ENCODE peak calls at places on chromosomes 5 and 9, in seven cellular contexts. One of them, this sample, is unnamed.

GRCh38 chr9:124348831-124349230 is 66.4 kb downstream of the PSMB7 start:
- DNase-seq in uterus: no peak
- DNase-seq in brain microvascular endothelial cell: no peak
- DNase-seq in PC-3: no peak
- DNase-seq in cardiac fibroblast: no peak
- DNase-seq in AG09309: no peak
- DNase-seq in choroid plexus epithelial cell: no peak
- DNase-seq in this sample: no peak

GRCh38 chr9:136923881-136924280 is 20.7 kb downstream of the FBXW5 start:
- DNase-seq in uterus: no peak
- DNase-seq in brain microvascular endothelial cell: no peak
- DNase-seq in PC-3: no peak
- DNase-seq in cardiac fibroblast: no peak
- DNase-seq in AG09309: no peak
- DNase-seq in choroid plexus epithelial cell: no peak
- DNase-seq in this sample: no peak

GRCh38 chr9:127558581-127559246 is 53.4 kb upstream of the STXBP1 start:
- DNase-seq in uterus: no peak
- DNase-seq in brain microvascular endothelial cell: no peak
- DNase-seq in PC-3: no peak
- DNase-seq in cardiac fibroblast: no peak
- DNase-seq in AG09309: no peak
- DNase-seq in choroid plexus epithelial cell: no peak
- DNase-seq in this sample: no peak

GRCh38 chr5:16418471-16418922 is 47.1 kb downstream of the ZNF622 start:
- DNase-seq in uterus: no peak
- DNase-seq in brain microvascular endothelial cell: no peak
- DNase-seq in PC-3: no peak
- DNase-seq in cardiac fibroblast: no peak
- DNase-seq in AG09309: no peak
- DNase-seq in choroid plexus epithelial cell: no peak
- DNase-seq in this sample: no peak

GRCh38 chr5:56060276-56061110 is 65.7 kb upstream of the IL6ST start:
- DNase-seq in uterus: no peak
- DNase-seq in brain microvascular endothelial cell: no peak
- DNase-seq in PC-3: no peak
- DNase-seq in cardiac fibroblast: peak
- DNase-seq in AG09309: no peak
- DNase-seq in choroid plexus epithelial cell: no peak
- DNase-seq in this sample: no peak

GRCh38 chr5:179475211-179475840 is 75.0 kb upstream of the RUFY1 start:
- DNase-seq in uterus: no peak
- DNase-seq in brain microvascular endothelial cell: peak
- DNase-seq in PC-3: no peak
- DNase-seq in cardiac fibroblast: peak
- DNase-seq in AG09309: no peak
- DNase-seq in choroid plexus epithelial cell: no peak
- DNase-seq in this sample: no peak

GRCh38 chr9:94445846-94446245 is 109.0 kb upstream of the PCAT7 start:
- DNase-seq in uterus: no peak
- DNase-seq in brain microvascular endothelial cell: no peak
- DNase-seq in PC-3: no peak
- DNase-seq in cardiac fibroblast: no peak
- DNase-seq in AG09309: no peak
- DNase-seq in choroid plexus epithelial cell: no peak
- DNase-seq in this sample: no peak

GRCh38 chr5:149201121-149201637 is 59.9 kb downstream of the ABLIM3 start:
- DNase-seq in uterus: no peak
- DNase-seq in brain microvascular endothelial cell: no peak
- DNase-seq in PC-3: no peak
- DNase-seq in cardiac fibroblast: no peak
- DNase-seq in AG09309: no peak
- DNase-seq in choroid plexus epithelial cell: no peak
- DNase-seq in this sample: no peak

GRCh38 chr5:139232161-139232724 is 34.1 kb upstream of the SIL1 start:
- DNase-seq in uterus: no peak
- DNase-seq in brain microvascular endothelial cell: no peak
- DNase-seq in PC-3: no peak
- DNase-seq in cardiac fibroblast: no peak
- DNase-seq in AG09309: no peak
- DNase-seq in choroid plexus epithelial cell: no peak
- DNase-seq in this sample: no peak

GRCh38 chr5:160021818-160022446 is 13.0 kb downstream of the TTC1 start:
- DNase-seq in uterus: peak
- DNase-seq in brain microvascular endothelial cell: peak
- DNase-seq in PC-3: peak
- DNase-seq in cardiac fibroblast: peak
- DNase-seq in AG09309: peak
- DNase-seq in choroid plexus epithelial cell: peak
- DNase-seq in this sample: no peak

GRCh38 chr5:1481999-1482381 is 36.8 kb upstream of the SLC6A3 start:
- DNase-seq in uterus: no peak
- DNase-seq in brain microvascular endothelial cell: no peak
- DNase-seq in PC-3: no peak
- DNase-seq in cardiac fibroblast: no peak
- DNase-seq in AG09309: no peak
- DNase-seq in choroid plexus epithelial cell: no peak
- DNase-seq in this sample: no peak

GRCh38 chr5:1485320-1486118 is 38.2 kb downstream of the LPCAT1 start:
- DNase-seq in uterus: no peak
- DNase-seq in brain microvascular endothelial cell: no peak
- DNase-seq in PC-3: no peak
- DNase-seq in cardiac fibroblast: no peak
- DNase-seq in AG09309: no peak
- DNase-seq in choroid plexus epithelial cell: no peak
- DNase-seq in this sample: no peak

GRCh38 chr5:1483064-1483463 is 37.8 kb upstream of the SLC6A3 start:
- DNase-seq in uterus: no peak
- DNase-seq in brain microvascular endothelial cell: no peak
- DNase-seq in PC-3: no peak
- DNase-seq in cardiac fibroblast: no peak
- DNase-seq in AG09309: no peak
- DNase-seq in choroid plexus epithelial cell: no peak
- DNase-seq in this sample: no peak

GRCh38 chr5:1484416-1485319 is 39.1 kb downstream of the LPCAT1 start:
- DNase-seq in uterus: no peak
- DNase-seq in brain microvascular endothelial cell: no peak
- DNase-seq in PC-3: no peak
- DNase-seq in cardiac fibroblast: no peak
- DNase-seq in AG09309: no peak
- DNase-seq in choroid plexus epithelial cell: no peak
- DNase-seq in this sample: no peak

GRCh38 chr5:1483856-1484255 is 38.6 kb upstream of the SLC6A3 start:
- DNase-seq in uterus: no peak
- DNase-seq in brain microvascular endothelial cell: no peak
- DNase-seq in PC-3: no peak
- DNase-seq in cardiac fibroblast: no peak
- DNase-seq in AG09309: no peak
- DNase-seq in choroid plexus epithelial cell: no peak
- DNase-seq in this sample: no peak
- H3K4me3 ChIP-seq in uterus: no peak
- H3K4me3 ChIP-seq in brain microvascular endothelial cell: no peak
- H3K4me3 ChIP-seq in PC-3: no peak
- H3K4me3 ChIP-seq in cardiac fibroblast: no peak
- H3K4me3 ChIP-seq in AG09309: no peak
- H3K4me3 ChIP-seq in choroid plexus epithelial cell: no peak
- H3K4me3 ChIP-seq in this sample: no peak

DNA sequence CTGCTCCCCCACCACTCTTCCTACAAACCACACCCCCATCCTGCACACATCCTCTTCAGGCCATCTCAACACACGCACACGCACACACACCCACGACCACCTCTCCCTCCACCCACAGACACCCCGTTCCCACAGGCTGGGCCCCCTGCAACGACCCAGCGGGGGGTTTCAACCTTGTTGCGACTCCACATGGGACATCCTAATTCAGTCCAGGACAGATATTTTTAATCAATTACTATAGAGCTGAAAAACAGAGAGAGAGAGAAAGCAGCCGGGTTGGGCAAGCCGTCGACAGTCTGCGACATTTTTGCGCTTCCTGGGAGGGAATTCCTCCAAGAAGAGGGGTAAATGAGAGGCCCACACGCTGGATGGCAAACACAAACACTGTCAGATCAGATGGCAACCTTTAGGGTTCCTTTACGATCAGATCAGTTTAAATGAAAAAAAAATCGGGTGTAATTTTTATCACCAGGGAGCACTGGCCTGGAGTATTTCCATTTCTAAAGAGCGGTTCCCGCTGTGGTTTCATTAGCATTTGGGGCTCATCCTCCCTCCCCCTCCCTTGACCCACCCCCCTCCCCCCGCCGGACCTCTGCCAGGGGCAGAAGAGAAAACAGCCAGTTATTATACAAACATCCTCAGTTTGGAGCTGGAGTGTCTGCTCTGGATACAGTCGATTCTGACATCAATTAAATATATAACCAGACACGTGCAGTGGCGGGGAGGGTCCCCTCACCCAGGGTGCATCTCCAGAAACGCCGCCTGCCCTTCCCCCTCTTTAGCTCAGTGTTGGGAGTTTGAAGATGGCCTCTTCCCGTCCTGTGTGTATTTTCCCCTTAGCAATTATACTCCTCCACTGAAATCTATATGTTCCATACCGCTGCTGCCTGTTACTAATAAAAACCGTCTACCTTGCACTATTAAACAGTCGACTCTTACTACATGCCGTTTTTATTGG is 2.3 kb upstream of the IRX2 start:
- DNase-seq in uterus: no peak
- DNase-seq in brain microvascular endothelial cell: no peak
- DNase-seq in PC-3: no peak
- DNase-seq in cardiac fibroblast: no peak
- DNase-seq in AG09309: no peak
- DNase-seq in choroid plexus epithelial cell: no peak
- DNase-seq in this sample: no peak
- H3K4me3 ChIP-seq in uterus: no peak
- H3K4me3 ChIP-seq in brain microvascular endothelial cell: no peak
- H3K4me3 ChIP-seq in PC-3: no peak
- H3K4me3 ChIP-seq in cardiac fibroblast: no peak
- H3K4me3 ChIP-seq in AG09309: no peak
- H3K4me3 ChIP-seq in choroid plexus epithelial cell: no peak
- H3K4me3 ChIP-seq in this sample: peak

DNA sequence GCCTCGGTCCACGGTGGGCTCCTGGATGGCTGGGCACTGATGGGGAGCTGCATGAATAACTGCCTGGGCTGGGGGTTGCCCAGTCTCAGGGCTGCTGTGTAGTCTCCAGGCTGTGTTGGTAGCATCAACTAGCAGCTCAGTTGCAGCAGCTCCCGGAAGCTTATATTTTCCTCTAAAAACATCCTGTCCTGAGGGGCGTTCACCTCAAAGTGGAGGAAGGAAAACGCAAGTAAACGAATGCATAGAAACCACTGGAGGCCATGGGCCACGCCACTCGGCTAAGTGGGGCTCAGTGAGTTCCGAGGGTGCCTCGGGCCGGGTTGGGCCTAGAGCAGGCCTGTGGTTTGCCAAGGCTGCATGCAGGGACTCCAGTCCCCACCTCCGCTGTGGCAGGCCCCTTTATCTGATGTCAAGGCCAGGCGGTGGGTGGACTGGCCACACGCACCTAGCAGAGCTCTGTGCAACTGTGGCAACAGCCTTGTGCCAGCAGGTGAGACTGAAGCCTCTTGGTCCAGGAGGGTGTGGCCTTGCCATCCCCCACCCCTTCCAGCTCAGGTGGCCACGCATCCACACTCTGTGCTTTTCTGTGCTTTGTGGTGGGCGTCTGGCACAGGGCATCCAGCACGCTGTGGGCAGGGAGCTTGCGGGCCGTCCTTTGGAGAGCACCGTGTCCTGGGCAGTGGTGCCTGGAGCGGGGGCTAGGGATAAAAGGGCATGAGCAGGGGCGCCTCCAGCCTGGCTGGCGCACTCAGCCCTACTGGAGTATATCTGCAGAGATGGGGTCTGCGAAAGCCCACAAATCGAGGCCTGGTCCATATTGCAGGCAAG is 15.1 kb downstream of the TCF7 start:
- DNase-seq in uterus: no peak
- DNase-seq in brain microvascular endothelial cell: no peak
- DNase-seq in PC-3: no peak
- DNase-seq in cardiac fibroblast: no peak
- DNase-seq in AG09309: no peak
- DNase-seq in choroid plexus epithelial cell: no peak
- DNase-seq in this sample: no peak
- H3K4me3 ChIP-seq in uterus: no peak
- H3K4me3 ChIP-seq in brain microvascular endothelial cell: no peak
- H3K4me3 ChIP-seq in PC-3: no peak
- H3K4me3 ChIP-seq in cardiac fibroblast: no peak
- H3K4me3 ChIP-seq in AG09309: no peak
- H3K4me3 ChIP-seq in choroid plexus epithelial cell: no peak
- H3K4me3 ChIP-seq in this sample: no peak

GRCh38 chr5:158701406-158702177 is 398.1 kb downstream of the EBF1 start:
- DNase-seq in uterus: no peak
- DNase-seq in brain microvascular endothelial cell: peak
- DNase-seq in PC-3: peak
- DNase-seq in cardiac fibroblast: peak
- DNase-seq in AG09309: no peak
- DNase-seq in choroid plexus epithelial cell: no peak
- DNase-seq in this sample: peak

GRCh38 chr5:158711927-158712529 is 387.7 kb downstream of the EBF1 start:
- DNase-seq in uterus: no peak
- DNase-seq in brain microvascular endothelial cell: no peak
- DNase-seq in PC-3: no peak
- DNase-seq in cardiac fibroblast: no peak
- DNase-seq in AG09309: no peak
- DNase-seq in choroid plexus epithelial cell: no peak
- DNase-seq in this sample: no peak

GRCh38 chr5:158709279-158709678 is 390.4 kb downstream of the EBF1 start:
- DNase-seq in uterus: no peak
- DNase-seq in brain microvascular endothelial cell: no peak
- DNase-seq in PC-3: no peak
- DNase-seq in cardiac fibroblast: no peak
- DNase-seq in AG09309: no peak
- DNase-seq in choroid plexus epithelial cell: no peak
- DNase-seq in this sample: no peak

GRCh38 chr5:158705901-158706300 is 393.8 kb downstream of the EBF1 start:
- DNase-seq in uterus: no peak
- DNase-seq in brain microvascular endothelial cell: no peak
- DNase-seq in PC-3: no peak
- DNase-seq in cardiac fibroblast: no peak
- DNase-seq in AG09309: no peak
- DNase-seq in choroid plexus epithelial cell: no peak
- DNase-seq in this sample: no peak

DNA sequence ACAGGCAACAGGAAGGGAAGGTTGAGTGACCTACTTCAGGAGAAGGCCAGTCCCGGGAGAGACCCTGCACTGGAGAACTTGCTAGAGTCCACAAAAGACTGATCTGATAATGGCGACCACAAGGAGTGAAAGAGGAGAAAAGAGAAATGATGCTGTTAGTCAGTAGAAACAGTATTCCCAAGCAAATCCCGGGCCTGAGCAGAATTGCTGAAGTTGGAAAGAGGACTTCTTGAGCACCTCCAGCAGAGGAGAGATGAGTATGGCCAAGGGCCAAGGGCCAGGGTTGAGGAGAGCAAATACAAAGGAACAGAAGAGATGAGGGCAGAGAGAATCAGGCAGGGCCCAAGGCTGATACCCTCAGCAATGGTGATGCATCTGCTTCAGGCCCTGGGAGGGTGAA is 392.2 kb downstream of the EBF1 start:
- DNase-seq in uterus: no peak
- DNase-seq in brain microvascular endothelial cell: no peak
- DNase-seq in PC-3: no peak
- DNase-seq in cardiac fibroblast: no peak
- DNase-seq in AG09309: no peak
- DNase-seq in choroid plexus epithelial cell: no peak
- DNase-seq in this sample: no peak
- H3K4me3 ChIP-seq in uterus: no peak
- H3K4me3 ChIP-seq in brain microvascular endothelial cell: no peak
- H3K4me3 ChIP-seq in PC-3: no peak
- H3K4me3 ChIP-seq in cardiac fibroblast: no peak
- H3K4me3 ChIP-seq in AG09309: no peak
- H3K4me3 ChIP-seq in choroid plexus epithelial cell: no peak
- H3K4me3 ChIP-seq in this sample: no peak

GRCh38 chr9:129023036-129023907 is 4.9 kb downstream of the SH3GLB2 start:
- DNase-seq in uterus: peak
- DNase-seq in brain microvascular endothelial cell: peak
- DNase-seq in PC-3: no peak
- DNase-seq in cardiac fibroblast: peak
- DNase-seq in AG09309: peak
- DNase-seq in choroid plexus epithelial cell: peak
- DNase-seq in this sample: no peak
- H3K4me3 ChIP-seq in uterus: no peak
- H3K4me3 ChIP-seq in brain microvascular endothelial cell: no peak
- H3K4me3 ChIP-seq in PC-3: no peak
- H3K4me3 ChIP-seq in cardiac fibroblast: no peak
- H3K4me3 ChIP-seq in AG09309: no peak
- H3K4me3 ChIP-seq in choroid plexus epithelial cell: no peak
- H3K4me3 ChIP-seq in this sample: no peak